ENCODE peak calls at places on chromosomes 11 and 22, in seven cellular contexts. D is cardiac muscle cell; S is fibroblast of mammary gland; Q is CD8-positive, alpha-beta T cell; C is CD4-positive, alpha-beta T cell; W is RWPE2; P is OCI-LY7. R is an unnamed sample.

GRCh38 chr11:34963351-34963750 is 46.9 kb downstream of the PDHX start:
- DNase-seq in D (no peak), S (no peak), Q (no peak), W (no peak), P (no peak), C (no peak), R (no peak)

GRCh38 chr11:75203641-75204011 is 36.9 kb upstream of the TPBGL start:
- DNase-seq in C (no peak), W (no peak), P (no peak), D (no peak), Q (no peak), S (no peak), R (no peak)

GRCh38 chr11:94455861-94456260 is 37.8 kb downstream of the MRE11 start:
- DNase-seq in W (no peak), C (no peak), D (no peak), S (no peak), P (no peak), Q (no peak), R (no peak)

GRCh38 chr22:37626144-37626543 is 13.3 kb upstream of the SH3BP1 start:
- DNase-seq in C (no peak), P (no peak), S (peak), W (no peak), Q (no peak), D (no peak), R (no peak)

GRCh38 chr11:888290-889212 is 22.1 kb downstream of the CHID1 start:
- DNase-seq in P (no peak), D (no peak), C (no peak), S (no peak), Q (no peak), W (no peak), R (no peak)

GRCh38 chr11:1153951-1154487 is 3.7 kb upstream of the MUC5AC start:
- DNase-seq in P (no peak), C (no peak), D (no peak), S (peak), Q (no peak), W (peak), R (no peak)

GRCh38 chr11:124199702-124200101 is 16.6 kb downstream of the OR10D3 start:
- DNase-seq in D (no peak), Q (no peak), C (no peak), P (no peak), S (peak), W (no peak), R (no peak)

GRCh38 chr11:60992842-60993409 is 21.4 kb downstream of the CD6 start:
- DNase-seq in D (peak), P (no peak), W (no peak), Q (no peak), S (no peak), C (no peak), R (no peak)

GRCh38 chr11:46338636-46338987 is 8.7 kb upstream of the DGKZ start:
- DNase-seq in S (peak), C (no peak), D (no peak), P (no peak), Q (no peak), W (no peak), R (no peak)

GRCh38 chr11:118202599-118203422 is 22.0 kb downstream of the JAML start:
- DNase-seq in S (no peak), C (peak), P (no peak), W (no peak), Q (peak), D (no peak), R (no peak)

GRCh38 chr11:63937713-63938480 is 905 bp upstream of the NAA40 start:
- DNase-seq in Q (no peak), S (no peak), C (no peak), P (peak), D (no peak), W (no peak), R (no peak)

GRCh38 chr11:119591836-119592310 is 137.1 kb downstream of the NECTIN1 start:
- DNase-seq in P (no peak), Q (no peak), D (no peak), W (no peak), C (no peak), S (no peak), R (no peak)

GRCh38 chr11:111335596-111335995 is 37.2 kb downstream of the POU2AF3 start:
- DNase-seq in C (no peak), S (peak), P (no peak), D (no peak), Q (no peak), W (no peak), R (no peak)

GRCh38 chr11:32420937-32421532 is 14.3 kb downstream of the WT1 start:
- DNase-seq in C (no peak), D (no peak), S (no peak), W (no peak), Q (peak), P (peak), R (no peak)

GRCh38 chr11:129695543-129696308 is 119.9 kb upstream of the TMEM45B start:
- DNase-seq in Q (peak), S (peak), P (peak), D (peak), C (peak), W (no peak), R (peak)

GRCh38 chr11:106585061-106585460 is 433.2 kb downstream of the GUCY1A2 start:
- DNase-seq in D (no peak), S (peak), P (no peak), Q (no peak), W (no peak), C (no peak), R (no peak)

GRCh38 chr11:118088531-118088930 is 1.8 kb upstream of the SMIM35 start:
- DNase-seq in C (no peak), D (no peak), S (no peak), Q (no peak), P (no peak), W (no peak), R (no peak)

GRCh38 chr11:63443714-63444113 is 47.3 kb downstream of the PLAAT5 start:
- DNase-seq in W (no peak), D (no peak), S (no peak), C (no peak), Q (no peak), P (no peak), R (no peak)

GRCh38 chr11:1050581-1051355 is 14.2 kb upstream of the MUC6 start:
- DNase-seq in Q (peak), P (peak), W (peak), S (peak), C (peak), D (peak), R (peak)

GRCh38 chr11:31809857-31810778 is 1.0 kb downstream of the PAX6 start:
- DNase-seq in W (no peak), P (no peak), C (no peak), D (peak), Q (no peak), S (peak), R (peak)

GRCh38 chr11:114366331-114367243 is 33.7 kb downstream of the C11orf71 start:
- DNase-seq in S (peak), C (no peak), W (no peak), Q (no peak), D (no peak), P (no peak), R (no peak)

GRCh38 chr11:69840371-69841169 is 21.4 kb upstream of the FGF3 start:
- DNase-seq in C (no peak), S (no peak), W (no peak), P (no peak), D (no peak), Q (no peak), R (no peak)

GRCh38 chr11:125433454-125434121 is 62.5 kb downstream of the FEZ1 start:
- DNase-seq in P (peak), C (no peak), D (peak), W (no peak), Q (no peak), S (peak), R (peak)

GRCh38 chr11:117832511-117832910 is 8.0 kb upstream of the FXYD2 start:
- DNase-seq in Q (no peak), D (no peak), S (no peak), C (no peak), W (no peak), P (no peak), R (no peak)

GRCh38 chr11:88474655-88475054 is 137.1 kb upstream of the CTSC start:
- DNase-seq in D (no peak), Q (no peak), P (no peak), C (no peak), W (no peak), S (no peak), R (no peak)

GRCh38 chr22:50361222-50361621 is 18.1 kb downstream of the PPP6R2 start:
- DNase-seq in P (no peak), C (no peak), W (no peak), Q (no peak), S (no peak), D (no peak), R (no peak)

GRCh38 chr11:69663326-69663725 is 11.8 kb downstream of the LTO1 start:
- DNase-seq in C (no peak), S (no peak), P (no peak), W (peak), Q (no peak), D (no peak), R (no peak)

GRCh38 chr11:102115557-102115956 is 5.3 kb downstream of the YAP1 start:
- DNase-seq in W (no peak), D (peak), Q (no peak), C (no peak), S (peak), P (no peak), R (no peak)

GRCh38 chr11:102116453-102117205 is 6.4 kb downstream of the YAP1 start:
- DNase-seq in S (no peak), D (no peak), C (no peak), W (no peak), Q (no peak), P (no peak), R (no peak)

GRCh38 chr11:102111787-102112653 is 1.8 kb downstream of the YAP1 start:
- DNase-seq in Q (no peak), D (peak), P (no peak), W (peak), C (no peak), S (peak), R (no peak)

GRCh38 chr11:102112654-102112926 is 2.3 kb downstream of the YAP1 start:
- DNase-seq in W (no peak), P (no peak), S (no peak), Q (no peak), D (no peak), C (no peak), R (no peak)

DNA sequence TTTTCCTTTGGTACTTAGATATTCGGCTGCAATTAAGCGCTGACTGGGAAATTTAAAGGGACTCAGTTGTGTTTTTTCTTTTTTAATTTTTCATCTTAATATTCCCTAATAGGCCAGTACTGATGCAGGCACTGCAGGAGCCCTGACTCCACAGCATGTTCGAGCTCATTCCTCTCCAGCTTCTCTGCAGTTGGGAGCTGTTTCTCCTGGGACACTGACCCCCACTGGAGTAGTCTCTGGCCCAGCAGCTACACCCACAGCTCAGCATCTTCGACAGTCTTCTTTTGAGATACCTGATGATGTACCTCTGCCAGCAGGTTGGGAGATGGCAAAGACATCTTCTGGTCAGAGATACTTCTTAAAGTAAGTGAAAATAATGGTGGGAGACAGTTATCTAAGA is 3.8 kb downstream of the YAP1 start:
- DNase-seq in C (no peak), W (no peak), Q (no peak), S (no peak), D (no peak), P (no peak), R (no peak)
- TF ChIP-seq CTCF in C (no peak), W (no peak), Q (no peak), S (no peak), D (no peak), P (no peak), R (no peak)

GRCh38 chr11:103894673-103895072 is 141.8 kb upstream of the DDI1 start:
- DNase-seq in P (no peak), S (no peak), C (no peak), W (no peak), D (no peak), Q (no peak), R (no peak)
- TF ChIP-seq CTCF in P (peak), S (no peak), C (no peak), W (no peak), D (no peak), Q (no peak), R (no peak)

GRCh38 chr11:44913502-44913901 is 37.2 kb downstream of the TP53I11 start:
- DNase-seq in Q (no peak), P (no peak), C (no peak), D (no peak), W (no peak), S (no peak), R (no peak)
- TF ChIP-seq CTCF in Q (no peak), P (no peak), C (no peak), D (no peak), W (no peak), S (no peak), R (no peak)

GRCh38 chr11:8087185-8087584 is 6.2 kb downstream of the TUB start:
- DNase-seq in D (no peak), Q (no peak), W (peak), P (no peak), C (no peak), S (no peak), R (no peak)
- TF ChIP-seq CTCF in D (peak), Q (no peak), W (no peak), P (peak), C (no peak), S (peak), R (no peak)

DNA sequence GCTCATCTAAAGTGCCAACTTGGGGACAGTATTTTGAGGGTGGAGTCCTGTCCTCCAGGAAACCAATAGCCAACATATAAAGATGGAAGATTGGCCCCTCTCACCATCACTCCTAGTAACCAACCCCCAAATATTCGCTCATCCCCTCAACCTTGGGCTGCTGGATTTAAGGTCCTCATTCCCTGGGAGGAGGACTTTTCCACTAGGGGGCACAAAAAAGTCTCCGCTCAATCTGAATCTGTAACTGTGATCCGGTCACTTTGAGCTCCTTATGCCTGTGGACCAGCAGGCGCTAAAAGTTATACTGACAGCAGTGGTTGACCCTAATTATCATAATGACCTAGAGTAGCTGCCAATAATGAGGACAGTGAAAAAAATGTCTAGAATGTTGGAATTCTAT is 20.5 kb upstream of the CLPB start:
- DNase-seq in W (no peak), P (no peak), S (no peak), Q (no peak), C (no peak), D (no peak), R (no peak)
- TF ChIP-seq CTCF in W (no peak), P (peak), S (peak), Q (no peak), C (no peak), D (peak), R (no peak)

GRCh38 chr11:58576792-58577440 is 1.3 kb upstream of the LPXN start:
- DNase-seq in W (no peak), C (no peak), D (no peak), P (peak), S (peak), Q (no peak), R (no peak)
- TF ChIP-seq CTCF in W (peak), C (peak), D (peak), P (peak), S (peak), Q (peak), R (peak)

GRCh38 chr11:73404506-73405145 is 28.4 kb downstream of the RELT start:
- DNase-seq in D (no peak), P (no peak), Q (no peak), S (no peak), W (no peak), C (no peak), R (no peak)

GRCh38 chr11:73402834-73403185 is 26.6 kb downstream of the RELT start:
- DNase-seq in C (no peak), W (no peak), D (no peak), S (no peak), P (peak), Q (no peak), R (no peak)

GRCh38 chr11:73403541-73403940 is 27.3 kb downstream of the RELT start:
- DNase-seq in D (no peak), W (no peak), Q (no peak), S (no peak), C (no peak), P (no peak), R (no peak)

GRCh38 chr11:73405146-73405510 is 28.9 kb downstream of the RELT start:
- DNase-seq in D (no peak), Q (no peak), W (no peak), C (no peak), P (no peak), S (no peak), R (no peak)

DNA sequence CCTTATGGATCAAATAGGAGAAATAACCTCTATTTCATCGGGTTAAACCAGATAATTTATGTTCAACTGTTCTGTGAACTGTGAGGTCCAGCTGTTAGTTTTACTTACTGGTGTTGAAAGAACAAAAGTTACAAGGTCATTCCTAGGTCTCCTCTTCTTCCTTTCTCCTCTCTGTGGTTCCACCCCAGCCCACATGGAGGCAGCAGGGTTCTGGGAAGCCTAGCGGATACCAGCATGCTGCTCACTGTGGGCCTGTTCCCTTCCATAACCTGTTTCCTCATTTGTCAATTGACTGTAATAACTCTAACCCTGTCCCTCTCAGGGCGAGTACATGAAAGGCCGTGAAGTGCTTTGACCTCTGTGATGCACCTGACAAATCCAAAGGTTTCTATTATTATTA is 27.8 kb downstream of the RELT start:
- DNase-seq in D (peak), W (no peak), Q (no peak), P (no peak), C (no peak), S (peak), R (peak)
- TF ChIP-seq CTCF in D (peak), W (peak), Q (no peak), P (peak), C (no peak), S (peak), R (peak)

R was measured in neural crest cell.